ENCODE peak calls at places on chromosomes 3 and 15, in six cellular contexts. Y is foreskin fibroblast, A is AG04449, E is left ventricle myocardium inferior, O is suprapubic skin, F is cardiac fibroblast. N is an unnamed sample.

GRCh38 chr3:70095260-70095659 is 95.7 kb downstream of the SAMMSON start:
- DNase-seq in F (no peak), Y (no peak), E (no peak), A (no peak), O (no peak), N (no peak)

GRCh38 chr3:105373383-105373782 is 6.7 kb downstream of the ALCAM start:
- DNase-seq in O (no peak), Y (no peak), E (no peak), A (no peak), F (no peak), N (no peak)

GRCh38 chr15:67126551-67127333 is 61.3 kb downstream of the SMAD3 start:
- DNase-seq in O (no peak), A (no peak), Y (no peak), E (no peak), F (no peak), N (no peak)

GRCh38 chr3:134378384-134378783 is 4.1 kb upstream of the AMOTL2 start:
- DNase-seq in O (peak), F (peak), A (no peak), Y (peak), E (no peak), N (no peak)

GRCh38 chr3:187669675-187670504 is at the start of gene SST:
- DNase-seq in E (no peak), A (no peak), F (peak), O (no peak), Y (peak), N (no peak)

GRCh38 chr3:110598847-110599490 is 472.6 kb upstream of the NECTIN3 start:
- DNase-seq in E (no peak), A (no peak), O (no peak), Y (peak), F (no peak), N (peak)

GRCh38 chr15:57537951-57538506 is 53.7 kb upstream of the MYZAP start:
- DNase-seq in O (no peak), E (no peak), A (no peak), Y (no peak), F (no peak), N (no peak)

GRCh38 chr3:38102073-38102844 is 34.7 kb downstream of the ACAA1 start:
- DNase-seq in Y (no peak), O (no peak), A (no peak), E (no peak), F (no peak), N (no peak)

GRCh38 chr3:169026543-169027181 is 636.9 kb downstream of the MECOM start:
- DNase-seq in F (peak), Y (peak), E (no peak), A (no peak), O (no peak), N (peak)

GRCh38 chr15:79406191-79406590 is 25.9 kb upstream of the MINAR1 start:
- DNase-seq in F (no peak), Y (no peak), A (no peak), O (no peak), E (no peak), N (no peak)

GRCh38 chr3:184381261-184382224 is 1.7 kb downstream of the CHRD start:
- DNase-seq in Y (no peak), A (no peak), F (no peak), E (peak), O (peak), N (no peak)

GRCh38 chr3:55819005-55819404 is 331.9 kb upstream of the WNT5A start:
- DNase-seq in F (no peak), A (no peak), Y (no peak), O (no peak), E (no peak), N (no peak)

GRCh38 chr3:126537116-126537729 is 13.3 kb downstream of the CHST13 start:
- DNase-seq in A (no peak), E (no peak), Y (no peak), O (peak), F (no peak), N (no peak)

GRCh38 chr15:75455424-75455981 is 4.0 kb upstream of the SIN3A start:
- DNase-seq in O (peak), A (no peak), Y (peak), F (peak), E (peak), N (peak)

GRCh38 chr3:12946134-12946533 is 104.8 kb upstream of the RPL32 start:
- DNase-seq in Y (no peak), F (no peak), A (no peak), O (no peak), E (no peak), N (no peak)

GRCh38 chr3:12948891-12949711 is 107.7 kb upstream of the RPL32 start:
- DNase-seq in F (peak), Y (peak), A (no peak), O (no peak), E (no peak), N (peak)

GRCh38 chr3:12946661-12947316 is 105.4 kb upstream of the RPL32 start:
- DNase-seq in E (no peak), F (no peak), Y (peak), O (no peak), A (no peak), N (peak)

GRCh38 chr3:12948371-12948770 is 107.0 kb upstream of the RPL32 start:
- DNase-seq in A (no peak), E (no peak), F (no peak), Y (peak), O (no peak), N (peak)

DNA sequence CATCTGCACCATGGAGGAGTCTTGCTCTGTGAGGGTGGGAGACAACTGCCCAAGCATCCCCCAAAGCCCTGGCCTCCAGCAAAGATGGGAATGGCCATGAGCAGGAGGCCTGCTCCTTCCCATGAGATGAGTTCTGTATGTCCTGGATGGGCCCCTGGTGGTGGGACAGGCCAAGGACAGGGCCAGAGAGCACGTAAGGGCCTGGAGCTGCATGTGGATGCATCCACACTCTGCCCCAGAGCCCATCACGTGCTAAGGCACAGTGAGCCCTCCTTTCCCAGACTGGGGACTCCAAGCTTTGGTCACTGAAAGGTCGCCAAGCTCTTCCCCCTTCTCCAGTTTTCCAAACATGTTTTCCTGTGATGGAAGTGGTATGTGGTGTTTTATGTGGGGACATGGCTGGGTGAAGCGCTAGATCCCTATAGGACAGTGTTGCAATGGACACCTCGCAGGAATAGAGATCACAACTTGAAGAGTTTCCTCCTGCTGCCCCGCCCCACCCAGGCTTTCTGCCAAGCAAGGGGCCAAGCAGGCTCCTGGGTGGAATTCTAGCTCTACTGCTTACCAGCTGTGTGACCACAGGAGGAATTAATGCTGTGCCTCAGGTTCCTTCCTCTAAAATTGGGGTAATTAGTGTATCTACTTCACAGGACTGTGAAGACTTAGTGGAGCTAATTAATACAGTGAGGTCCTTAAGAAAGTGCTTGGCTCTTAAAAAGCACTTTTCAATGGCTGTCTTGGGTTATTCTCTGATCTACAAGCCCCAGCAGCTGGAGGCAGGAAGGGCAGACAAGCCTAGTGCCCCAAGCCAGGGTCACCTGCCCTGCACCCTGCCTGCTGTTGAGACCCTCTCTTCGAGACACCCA is 106.4 kb upstream of the RPL32 start:
- DNase-seq in Y (peak), F (peak), E (peak), O (no peak), A (no peak), N (peak)
- TF ChIP-seq CTCF in Y (peak), F (no peak), E (peak), O (no peak), A (no peak), N (peak)

GRCh38 chr3:193483988-193484539 is 70.6 kb downstream of the ATP13A4 start:
- DNase-seq in F (no peak), E (no peak), Y (no peak), A (no peak), O (no peak), N (no peak)
- TF ChIP-seq CTCF in F (no peak), E (no peak), Y (no peak), A (no peak), O (no peak), N (no peak)

GRCh38 chr3:186589115-186589514 is 18.6 kb downstream of the DNAJB11 start:
- DNase-seq in Y (peak), E (no peak), O (no peak), F (peak), A (no peak), N (no peak)
- TF ChIP-seq CTCF in Y (no peak), E (peak), O (no peak), F (peak), A (peak), N (peak)

GRCh38 chr3:28349397-28350000 is 875 bp upstream of the AZI2 start:
- DNase-seq in A (peak), O (no peak), E (no peak), Y (no peak), F (no peak), N (no peak)

GRCh38 chr3:28348286-28348636 is 260 bp upstream of the ZCWPW2 start:
- DNase-seq in O (peak), F (no peak), A (peak), Y (peak), E (no peak), N (no peak)

GRCh38 chr3:28347374-28348285 is 891 bp upstream of the ZCWPW2 start:
- DNase-seq in F (peak), E (no peak), A (no peak), O (no peak), Y (peak), N (peak)

GRCh38 chr3:28345690-28346089 is 2.8 kb upstream of the ZCWPW2 start:
- DNase-seq in Y (no peak), O (no peak), F (no peak), E (no peak), A (no peak), N (no peak)

GRCh38 chr3:28348637-28349396 is at the start of the genes AZI2 and ZCWPW2:
- DNase-seq in F (peak), O (peak), Y (peak), E (peak), A (peak), N (peak)
- TF ChIP-seq CTCF in F (peak), O (no peak), Y (peak), E (peak), A (peak), N (peak)

DNA sequence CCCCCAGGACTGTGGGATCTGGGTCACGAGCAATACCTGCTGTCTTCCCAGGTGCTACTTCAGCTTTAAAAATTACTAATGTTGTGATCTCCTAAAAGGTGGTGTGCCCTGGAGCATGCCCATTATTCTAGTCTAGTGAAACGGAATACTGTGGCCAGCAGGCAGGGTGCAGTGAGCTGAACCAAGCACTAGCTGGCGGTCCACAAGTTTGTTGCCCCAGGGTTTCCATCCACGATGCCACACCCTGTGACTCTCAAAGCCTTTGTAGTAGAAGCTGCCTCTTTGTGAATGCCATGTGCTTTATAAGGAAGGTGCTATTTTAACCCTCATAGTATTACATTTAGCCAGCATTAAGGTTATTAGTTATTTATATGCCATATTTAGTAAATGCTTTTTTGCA is 49.1 kb downstream of the PXYLP1 start:
- DNase-seq in A (no peak), O (no peak), E (no peak), F (no peak), Y (peak), N (no peak)
- TF ChIP-seq CTCF in A (no peak), O (no peak), E (no peak), F (no peak), Y (no peak), N (peak)

DNA sequence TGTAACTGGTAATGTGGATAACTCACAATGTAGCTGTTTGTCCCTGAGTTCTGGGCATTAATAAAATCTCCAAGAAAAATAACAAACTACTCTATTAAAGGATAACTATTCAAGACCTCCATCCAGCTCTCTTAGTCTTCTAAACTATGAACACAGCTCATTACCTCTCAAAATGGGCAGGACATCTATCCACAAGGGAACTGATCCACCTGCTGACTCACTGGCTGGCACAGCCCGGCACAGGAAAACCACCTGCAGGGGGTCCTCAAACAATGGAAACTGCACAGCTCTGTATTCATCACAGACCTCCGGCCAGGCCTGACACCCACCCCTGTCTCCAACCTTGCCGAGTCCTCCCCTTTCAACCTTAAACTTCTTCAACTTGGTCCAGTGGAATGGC is 255.4 kb downstream of the TJP1 start:
- DNase-seq in F (no peak), E (no peak), Y (no peak), O (no peak), A (no peak), N (no peak)
- TF ChIP-seq CTCF in F (no peak), E (no peak), Y (no peak), O (no peak), A (no peak), N (no peak)

N was measured in HFFc6.